ENCODE peak calls at places on chromosomes 7 and 10, in six cellular contexts. A is NCI-H460, G is left ventricle myocardium inferior, D is hepatic stellate cell, S is mesendoderm, T is adrenal gland. E is an unnamed sample.

GRCh38 chr7:129069021-129069420 is 14.1 kb upstream of the TNPO3 start:
- DNase-seq in A (no peak), G (no peak), D (no peak), S (no peak), T (no peak), E (no peak)

GRCh38 chr10:34205452-34205851 is 609.6 kb downstream of the PARD3 start:
- DNase-seq in A (no peak), G (no peak), D (no peak), S (no peak), T (no peak), E (no peak)

GRCh38 chr7:106062006-106062405 is 50.1 kb downstream of the SYPL1 start:
- DNase-seq in A (no peak), G (no peak), D (no peak), S (no peak), T (peak), E (no peak)

GRCh38 chr10:118365702-118366101 is 23.6 kb upstream of the FAM204A start:
- DNase-seq in A (no peak), G (no peak), D (no peak), S (no peak), T (no peak), E (no peak)

GRCh38 chr7:14717711-14718304 is 184.7 kb downstream of the DGKB start:
- DNase-seq in A (peak), G (no peak), D (peak), S (peak), T (no peak), E (no peak)

GRCh38 chr7:155166108-155166507 is 96.0 kb downstream of the HTR5A start:
- DNase-seq in A (no peak), G (no peak), D (no peak), S (no peak), T (no peak), E (no peak)

GRCh38 chr10:129921065-129921670 is 42.9 kb downstream of the EBF3 start:
- DNase-seq in A (no peak), G (no peak), D (no peak), S (no peak), T (no peak), E (no peak)

GRCh38 chr7:51034531-51035264 is 252.0 kb upstream of the GRB10 start:
- DNase-seq in A (no peak), G (no peak), D (peak), S (peak), T (no peak), E (no peak)

GRCh38 chr7:151905766-151906165 is 28.9 kb upstream of the PRKAG2 start:
- DNase-seq in A (no peak), G (no peak), D (no peak), S (no peak), T (no peak), E (no peak)

GRCh38 chr10:28391283-28391682 is 88.4 kb upstream of the MPP7 start:
- DNase-seq in A (no peak), G (no peak), D (no peak), S (no peak), T (no peak), E (no peak)

GRCh38 chr10:68154211-68154497 is 44.9 kb downstream of the MYPN start:
- DNase-seq in A (no peak), G (peak), D (peak), S (peak), T (peak), E (no peak)

GRCh38 chr7:8113184-8113583 is 144.6 kb downstream of the GLCCI1 start:
- DNase-seq in A (no peak), G (peak), D (no peak), S (no peak), T (no peak), E (no peak)

GRCh38 chr10:48456361-48456804 is 148.5 kb downstream of the ARHGAP22 start:
- DNase-seq in A (no peak), G (peak), D (no peak), S (no peak), T (peak), E (peak)

GRCh38 chr10:59273453-59273852 is 88.9 kb downstream of the FAM13C start:
- DNase-seq in A (no peak), G (no peak), D (peak), S (no peak), T (no peak), E (no peak)

GRCh38 chr7:73900286-73900685 is 39.3 kb downstream of the TMEM270 start:
- DNase-seq in A (no peak), G (no peak), D (no peak), S (peak), T (no peak), E (no peak)

GRCh38 chr10:99966306-99966705 is 43.4 kb downstream of the DNMBP start:
- DNase-seq in A (no peak), G (no peak), D (peak), S (peak), T (peak), E (no peak)

GRCh38 chr10:46547881-46548780 is 8.3 kb downstream of the GPRIN2 start:
- DNase-seq in A (no peak), G (peak), D (peak), S (no peak), T (peak), E (peak)

GRCh38 chr7:29080803-29081202 is 65.5 kb downstream of the CPVL start:
- DNase-seq in A (no peak), G (no peak), D (no peak), S (no peak), T (no peak), E (no peak)

GRCh38 chr7:66016131-66016461 is 34.1 kb upstream of the GUSB start:
- DNase-seq in A (no peak), G (no peak), D (no peak), S (no peak), T (no peak), E (no peak)

GRCh38 chr10:123143162-123143824 is 4.6 kb upstream of the HMX2 start:
- DNase-seq in A (no peak), G (no peak), D (no peak), S (peak), T (no peak), E (no peak)

GRCh38 chr7:102193806-102194205 is 92.9 kb upstream of the SH2B2 start:
- DNase-seq in A (no peak), G (no peak), D (no peak), S (no peak), T (no peak), E (no peak)

GRCh38 chr10:106278385-106278784 is 886.1 kb downstream of the SORCS1 start:
- DNase-seq in A (no peak), G (no peak), D (no peak), S (peak), T (no peak), E (no peak)

GRCh38 chr7:32047075-32047474 is 23.1 kb downstream of the PDE1C start:
- DNase-seq in A (no peak), G (no peak), D (no peak), S (no peak), T (no peak), E (no peak)

E was measured in natural killer cell treated with Interleukin-12 subunit alpha and Interleukin-12 subunit beta and Interleukin-15 and Interleukin-18, amount 100 ng/mL, for 72 hours.